ENCODE peak calls at places on chromosomes 7 and 10, in five cellular contexts. N, Q, Y, G and X are unnamed samples.

GRCh38 chr10:86632009-86632800 is 22.1 kb upstream of the OPN4 start:
- DNase-seq in N (no peak), Q (no peak), Y (no peak), G (no peak), X (no peak)

GRCh38 chr7:47873767-47874166 is 74.5 kb downstream of the PKD1L1 start:
- DNase-seq in N (no peak), Q (no peak), Y (peak; percentile 65), G (no peak), X (no peak)

GRCh38 chr10:112000466-112000865 is 183.1 kb downstream of the GPAM start:
- DNase-seq in N (no peak), Q (no peak), Y (no peak), G (no peak), X (no peak)

GRCh38 chr10:85548038-85548437 is 818.6 kb downstream of the GRID1 start:
- DNase-seq in N (no peak), Q (peak; percentile 39), Y (no peak), G (no peak), X (peak; percentile 32)

GRCh38 chr7:17546206-17546998 is 247.9 kb downstream of the AHR start:
- DNase-seq in N (no peak), Q (peak; percentile 66), Y (peak; percentile 56), G (no peak), X (no peak)

GRCh38 chr7:7761974-7762769 is 43.8 kb upstream of the RPA3 start:
- DNase-seq in N (peak; percentile 9), Q (no peak), Y (peak; percentile 59), G (no peak), X (peak; percentile 30)

GRCh38 chr10:86900955-86901354 is 56.5 kb downstream of the MMRN2 start:
- DNase-seq in N (no peak), Q (no peak), Y (peak; percentile 83), G (peak; percentile 75), X (no peak)

GRCh38 chr7:91164948-91165845 is 99.0 kb upstream of the FZD1 start:
- DNase-seq in N (no peak), Q (peak; percentile 34), Y (peak; percentile 88), G (no peak), X (no peak)

GRCh38 chr7:17939111-17939669 is 1.1 kb downstream of the SNX13 start:
- DNase-seq in N (no peak), Q (peak; percentile 60), Y (peak; percentile 30), G (no peak), X (no peak)

GRCh38 chr7:2090526-2091520 is 141.9 kb downstream of the MAD1L1 start:
- DNase-seq in N (no peak), Q (no peak), Y (no peak), G (no peak), X (no peak)

GRCh38 chr10:73887038-73888015 is 13.0 kb upstream of the CAMK2G start:
- DNase-seq in N (no peak), Q (peak; percentile 93), Y (peak; percentile 86), G (peak; percentile 83), X (peak; percentile 85)

GRCh38 chr7:106629521-106629920 is 31.4 kb downstream of the CCDC71L start:
- DNase-seq in N (no peak), Q (no peak), Y (peak; percentile 68), G (no peak), X (no peak)

GRCh38 chr10:133316732-133317131 is 8.0 kb downstream of the ZNF511 start:
- DNase-seq in N (no peak), Q (no peak), Y (no peak), G (no peak), X (no peak)

GRCh38 chr10:28375399-28376354 is 72.8 kb upstream of the MPP7 start:
- DNase-seq in N (no peak), Q (no peak), Y (peak; percentile 74), G (no peak), X (no peak)

GRCh38 chr7:98196706-98197605 is 14.3 kb upstream of the BHLHA15 start:
- DNase-seq in N (no peak), Q (no peak), Y (no peak), G (no peak), X (no peak)
- H3K36me3 ChIP-seq in N (peaks cover 27% of the 10 kb centered on the region), Q (peaks cover 15% of the 10 kb centered on the region), Y (peaks cover 12% of the 10 kb centered on the region), G (peaks cover 45% of the 10 kb centered on the region), X (peaks cover 3% of the 10 kb centered on the region)

GRCh38 chr10:131961047-131961776 is 20.5 kb downstream of the BNIP3 start:
- DNase-seq in N (no peak), Q (no peak), Y (no peak), G (peak; percentile 58), X (no peak)
- H3K36me3 ChIP-seq in N (peaks cover 17% of the 10 kb centered on the region), Q (no peaks in the 10 kb centered on the region), Y (peaks cover 28% of the 10 kb centered on the region), G (peaks cover 15% of the 10 kb centered on the region), X (peaks cover 23% of the 10 kb centered on the region)

GRCh38 chr10:128566376-128566968 is 440.2 kb upstream of the MKI67 start:
- DNase-seq in N (no peak), Q (no peak), Y (no peak), G (no peak), X (no peak)
- H3K36me3 ChIP-seq in N (no peaks in the 10 kb centered on the region), Q (no peaks in the 10 kb centered on the region), Y (no peaks in the 10 kb centered on the region), G (no peaks in the 10 kb centered on the region), X (no peaks in the 10 kb centered on the region)

GRCh38 chr10:98248018-98248417 is 20.0 kb downstream of the LOXL4 start:
- DNase-seq in N (no peak), Q (no peak), Y (no peak), G (no peak), X (no peak)
- H3K36me3 ChIP-seq in N (peaks cover 13% of the 10 kb centered on the region), Q (no peaks in the 10 kb centered on the region), Y (peaks cover 24% of the 10 kb centered on the region), G (peaks cover 75% of the 10 kb centered on the region), X (peaks cover 9% of the 10 kb centered on the region)

DNA sequence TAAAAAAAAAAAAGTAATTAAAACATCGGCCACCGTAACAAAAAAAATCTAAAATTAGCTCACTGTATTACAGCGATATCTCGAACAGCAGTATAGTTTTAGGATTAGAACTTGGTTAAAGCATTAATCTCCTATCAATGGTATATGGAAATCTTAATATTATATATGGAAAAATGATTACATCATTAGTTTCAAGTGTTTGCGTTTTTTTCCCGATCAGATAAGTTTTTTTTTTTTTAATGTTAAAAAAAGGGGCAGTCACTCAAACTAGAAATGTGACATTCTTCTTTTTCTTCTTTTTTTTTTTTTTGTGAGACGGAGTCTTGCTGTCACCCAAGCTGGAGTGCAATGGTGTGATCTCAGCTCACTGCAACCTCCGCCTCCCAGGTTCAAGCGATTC is 7.4 kb downstream of the IDI1 start:
- DNase-seq in N (no peak), Q (no peak), Y (no peak), G (no peak), X (no peak)
- H3K36me3 ChIP-seq in N (peaks cover 13% of the 10 kb centered on the region), Q (peaks cover 4% of the 10 kb centered on the region), Y (peaks cover 14% of the 10 kb centered on the region), G (peaks cover 45% of the 10 kb centered on the region), X (peaks cover 15% of the 10 kb centered on the region)

GRCh38 chr10:97427571-97428179 is 1.7 kb downstream of the PGAM1 start:
- DNase-seq in N (no peak), Q (peak; percentile 55), Y (peak; percentile 36), G (no peak), X (no peak)

GRCh38 chr10:97422921-97423420 is 3.0 kb upstream of the PGAM1 start:
- DNase-seq in N (no peak), Q (no peak), Y (peak; percentile 88), G (no peak), X (no peak)

GRCh38 chr10:97425964-97426775 is at the start of gene PGAM1:
- DNase-seq in N (peak; percentile 93), Q (peak; percentile 76), Y (peak; percentile 95), G (peak; percentile 98), X (peak; percentile 77)

GRCh38 chr10:97428572-97428981 is 2.6 kb downstream of the PGAM1 start:
- DNase-seq in N (no peak), Q (no peak), Y (no peak), G (no peak), X (no peak)

DNA sequence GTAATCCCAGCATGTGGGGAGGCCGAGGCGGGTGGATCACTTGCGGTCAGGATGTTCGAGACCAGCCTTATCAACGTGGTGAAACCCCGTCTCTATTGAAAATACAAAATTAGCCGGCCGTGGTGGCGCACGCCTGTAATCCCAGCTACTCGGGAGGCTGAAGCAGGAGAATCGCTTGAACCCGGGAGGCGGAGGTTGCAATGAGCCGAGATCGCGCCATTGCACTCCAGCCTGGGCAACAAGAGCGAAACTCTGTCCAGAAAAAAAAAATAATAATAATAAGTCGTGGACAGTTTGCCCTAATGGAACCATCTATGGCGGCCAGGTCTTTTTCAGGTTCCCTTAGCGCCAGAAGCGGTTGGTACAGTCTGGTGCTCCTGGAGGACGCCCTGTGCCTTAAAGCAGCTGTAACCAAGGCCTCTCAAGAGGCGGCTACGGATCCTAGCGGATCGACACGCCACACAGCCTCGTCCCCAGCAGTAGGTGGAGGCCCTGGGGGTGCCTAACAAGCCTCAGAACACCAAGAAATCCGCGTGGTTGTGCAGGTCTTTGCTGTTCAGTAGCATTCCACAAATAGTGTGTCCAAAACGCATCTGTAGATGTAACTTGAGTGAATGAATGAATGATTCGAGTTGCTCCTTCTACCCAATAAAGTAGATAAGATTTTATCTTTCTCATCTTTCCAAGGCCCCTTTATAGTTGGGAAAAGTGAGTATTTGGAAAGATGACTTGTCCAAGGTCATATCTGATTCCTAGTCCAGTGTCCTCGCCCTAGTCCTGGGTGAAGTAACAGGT is 982 bp downstream of the PGAM1 start:
- DNase-seq in N (no peak), Q (no peak), Y (no peak), G (no peak), X (no peak)
- H3K36me3 ChIP-seq in N (peaks cover 9% of the 10 kb centered on the region), Q (peaks cover 6% of the 10 kb centered on the region), Y (peaks cover 25% of the 10 kb centered on the region), G (peaks cover 21% of the 10 kb centered on the region), X (peaks cover 20% of the 10 kb centered on the region)

GRCh38 chr10:99748823-99749451 is 16.9 kb downstream of the CUTC start:
- DNase-seq in N (no peak), Q (no peak), Y (peak; percentile 21), G (no peak), X (no peak)
- H3K36me3 ChIP-seq in N (peaks cover 47% of the 10 kb centered on the region), Q (peaks cover 10% of the 10 kb centered on the region), Y (peaks cover 17% of the 10 kb centered on the region), G (peaks cover 94% of the 10 kb centered on the region), X (peaks cover 7% of the 10 kb centered on the region)

DNA sequence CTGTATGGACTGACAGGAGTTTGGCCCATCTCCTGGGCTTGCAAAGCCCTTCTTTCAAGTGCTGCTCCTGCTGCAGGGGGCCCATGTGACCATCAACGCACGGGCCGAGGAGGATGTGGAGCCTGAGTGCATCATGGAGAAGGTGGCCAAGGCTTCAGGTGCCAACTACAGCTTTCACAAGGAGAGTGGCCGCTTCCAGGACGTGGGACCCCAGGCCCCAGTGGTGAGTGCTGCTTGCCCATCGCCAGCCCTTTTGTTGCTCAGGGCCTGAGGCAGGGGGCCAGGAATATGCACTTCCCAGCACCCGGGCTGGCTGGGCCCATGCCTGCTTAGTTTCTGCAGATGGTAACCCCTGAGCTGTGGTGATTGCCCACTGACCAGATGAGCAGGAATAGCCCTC is 8.7 kb downstream of the PGAM2 start:
- DNase-seq in N (no peak), Q (no peak), Y (no peak), G (peak; percentile 48), X (no peak)
- H3K36me3 ChIP-seq in N (peaks cover 68% of the 10 kb centered on the region), Q (peaks cover 20% of the 10 kb centered on the region), Y (peaks cover 70% of the 10 kb centered on the region), G (peaks cover 99% of the 10 kb centered on the region), X (peaks cover 59% of the 10 kb centered on the region)